ENCODE peak calls at places on chromosome 11, in six cellular contexts. N is esophagus squamous epithelium, L is body of pancreas, M is ovary, V is IMR-90, T is adrenal gland. F is an unnamed sample.

GRCh38 chr11:117687776-117688175 is 109.2 kb downstream of the DSCAML1 start:
- DNase-seq in N (no peak), L (no peak), M (no peak), V (no peak), T (no peak), F (no peak)

GRCh38 chr11:103811870-103812509 is 224.4 kb upstream of the DDI1 start:
- DNase-seq in N (no peak), L (no peak), M (no peak), V (no peak), T (no peak), F (no peak)

GRCh38 chr11:72238492-72239295 is 5.3 kb downstream of the PHOX2A start:
- DNase-seq in N (no peak), L (no peak), M (peak; percentile 31), V (no peak), T (no peak), F (no peak)

GRCh38 chr11:125871391-125872137 is 15.9 kb upstream of the HYLS1 start:
- DNase-seq in N (no peak), L (peak; percentile 26), M (no peak), V (peak; percentile 31), T (peak; percentile 24), F (no peak)

GRCh38 chr11:120135838-120136237 is 2.1 kb downstream of the TRIM29 start:
- DNase-seq in N (no peak), L (no peak), M (no peak), V (no peak), T (no peak), F (peak; percentile 62)

GRCh38 chr11:113884361-113884836 is 9.0 kb upstream of the USP28 start:
- DNase-seq in N (no peak), L (no peak), M (no peak), V (peak; percentile 44), T (no peak), F (no peak)

GRCh38 chr11:114082415-114082748 is 22.9 kb downstream of the ZBTB16 start:
- DNase-seq in N (no peak), L (peak; percentile 51), M (peak; percentile 43), V (no peak), T (no peak), F (no peak)

GRCh38 chr11:5301846-5302245 is at the start of gene OR51B4:
- DNase-seq in N (no peak), L (no peak), M (no peak), V (no peak), T (no peak), F (no peak)

GRCh38 chr11:130055637-130056036 is 14.1 kb upstream of the APLP2 start:
- DNase-seq in N (no peak), L (no peak), M (no peak), V (no peak), T (peak; percentile 34), F (no peak)
- TF ChIP-seq CTCF in N (no peak), L (no peak), M (no peak), V (no peak), T (no peak), F (no peak)

GRCh38 chr11:15621565-15621964 is 506.8 kb downstream of the INSC start:
- DNase-seq in N (no peak), L (peak; percentile 16), M (no peak), V (no peak), T (no peak), F (no peak)

GRCh38 chr11:15616130-15617105 is 501.7 kb downstream of the INSC start:
- DNase-seq in N (no peak), L (no peak), M (no peak), V (no peak), T (no peak), F (peak; percentile 40)

GRCh38 chr11:15617126-15617525 is 502.4 kb downstream of the INSC start:
- DNase-seq in N (no peak), L (no peak), M (no peak), V (no peak), T (no peak), F (no peak)

GRCh38 chr11:15615412-15616096 is 500.8 kb downstream of the INSC start:
- DNase-seq in N (no peak), L (no peak), M (no peak), V (no peak), T (no peak), F (no peak)

DNA sequence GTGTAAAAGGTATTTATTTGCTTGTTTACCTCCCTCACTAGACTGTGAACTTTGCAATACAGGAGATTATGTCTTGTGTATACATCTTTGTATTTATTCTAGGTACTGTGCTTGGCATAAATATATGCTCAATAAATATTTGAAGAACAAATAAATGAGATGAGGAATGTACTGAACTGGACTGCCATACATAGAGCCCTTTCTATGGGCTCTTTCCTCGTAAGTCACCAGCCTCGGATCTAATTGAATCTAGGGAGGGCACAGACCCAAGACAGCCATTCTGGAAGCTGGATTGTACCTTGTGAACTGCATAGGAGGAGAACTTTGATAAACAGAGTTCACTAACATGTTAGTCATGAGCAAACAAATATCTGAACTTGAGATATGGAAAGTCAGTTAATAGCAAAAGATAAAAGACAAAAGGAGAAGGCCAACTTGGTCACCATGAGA is 503.9 kb downstream of the INSC start:
- DNase-seq in N (no peak), L (no peak), M (no peak), V (no peak), T (no peak), F (peak; percentile 56)
- TF ChIP-seq POLR2A in N (no peak), L (no peak), M (no peak), V (no peak), T (no peak), F (no peak)

DNA sequence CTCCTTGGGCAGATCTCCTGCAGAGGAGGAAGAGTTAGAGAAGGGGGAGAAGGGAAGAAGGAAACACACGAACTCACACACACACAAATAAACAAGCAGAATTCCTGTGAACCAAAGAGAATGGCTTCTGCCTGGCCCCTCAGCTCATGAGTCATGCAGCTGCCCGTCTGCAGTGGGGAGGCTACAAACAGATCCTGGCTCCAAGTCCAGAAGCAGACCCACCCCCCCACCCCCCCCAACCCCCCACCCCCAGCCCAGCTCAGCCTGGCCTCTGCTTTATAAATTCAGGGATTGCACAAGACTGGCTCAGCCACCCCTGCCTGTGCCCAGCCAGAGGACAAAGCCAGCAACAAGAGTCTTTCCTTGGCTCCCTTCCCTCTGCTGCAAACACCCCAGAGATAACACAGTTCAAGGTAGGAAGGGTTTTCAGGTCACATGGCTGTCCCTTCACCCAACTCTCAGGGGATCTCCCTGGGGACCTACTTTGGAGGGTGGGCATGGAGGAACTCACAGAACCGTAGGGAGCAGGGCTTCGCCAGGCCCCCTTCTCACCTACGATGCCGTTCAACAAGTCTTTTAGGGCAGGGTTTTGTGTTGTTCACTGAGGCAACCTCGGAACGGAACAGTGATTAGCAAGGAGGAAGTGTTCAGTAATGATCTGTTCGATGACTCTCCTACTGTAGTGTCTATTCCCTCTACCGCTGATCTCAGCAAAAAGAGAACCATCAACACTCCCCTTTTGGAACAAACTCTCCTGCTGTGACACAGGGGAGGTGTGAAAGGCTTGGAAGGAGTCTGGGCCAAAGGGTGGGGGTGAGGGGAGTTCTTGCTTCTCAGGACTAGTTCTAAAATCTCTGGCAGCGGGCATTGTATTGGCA is 35.5 kb downstream of the RPL27A start:
- DNase-seq in N (no peak), L (peak; percentile 85), M (peak; percentile 65), V (peak; percentile 97), T (peak; percentile 91), F (peak; percentile 78)
- H3K4me3 ChIP-seq in N (no peak overlapping the region), L (no peak overlapping the region), M (no peak overlapping the region), V (peak overlapping the region; percentile 19), T (no peak overlapping the region), F (no peak overlapping the region)

GRCh38 chr11:45622283-45622682 is 43.1 kb downstream of the CHST1 start:
- DNase-seq in N (no peak), L (no peak), M (no peak), V (no peak), T (no peak), F (no peak)
- TF ChIP-seq CTCF in N (no peak), L (no peak), M (no peak), V (no peak), T (no peak), F (no peak)

GRCh38 chr11:61071208-61071681 is 31.0 kb upstream of the CD5 start:
- DNase-seq in N (no peak), L (no peak), M (no peak), V (no peak), T (no peak), F (no peak)
- TF ChIP-seq POLR2A in N (no peak), L (no peak), M (no peak), V (no peak), T (no peak), F (no peak)

GRCh38 chr11:121928597-121929580 is 187.1 kb downstream of the BLID start:
- DNase-seq in N (no peak), L (no peak), M (peak; percentile 53), V (no peak), T (no peak), F (no peak)
- H3K4me3 ChIP-seq in N (peak overlapping the region; percentile 22), L (no peak overlapping the region), M (peak overlapping the region; percentile 23), V (no peak overlapping the region), T (no peak overlapping the region), F (no peak overlapping the region)

GRCh38 chr11:44566952-44567875 is 1.8 kb downstream of the CD82 start:
- DNase-seq in N (no peak), L (no peak), M (no peak), V (no peak), T (no peak), F (no peak)
- TF ChIP-seq CTCF in N (peak; percentile 12), L (no peak), M (no peak), V (peak; percentile 25), T (no peak), F (no peak)

GRCh38 chr11:62621567-62622470 is at the start of gene B3GAT3:
- DNase-seq in N (peak; percentile 86), L (peak; percentile 99), M (peak; percentile 99), V (peak; percentile 98), T (peak; percentile 99), F (peak; percentile 98)
- TF ChIP-seq POLR2A in N (peak; percentile 91), L (peak; percentile 72), M (peak; percentile 62), V (peak; percentile 45), T (peak; percentile 65), F (peak; percentile 93)

GRCh38 chr11:46307785-46308341 is 30.4 kb downstream of the CREB3L1 start:
- DNase-seq in N (no peak), L (no peak), M (no peak), V (no peak), T (no peak), F (no peak)
- H3K4me3 ChIP-seq in N (no peak overlapping the region), L (no peak overlapping the region), M (no peak overlapping the region), V (no peak overlapping the region), T (no peak overlapping the region), F (no peak overlapping the region)

GRCh38 chr11:63573881-63574855 is 11.0 kb upstream of the PLAAT2 start:
- DNase-seq in N (no peak), L (peak; percentile 56), M (peak; percentile 62), V (peak; percentile 85), T (peak; percentile 43), F (peak; percentile 67)
- TF ChIP-seq CTCF in N (no peak), L (no peak), M (no peak), V (peak; percentile 19), T (no peak), F (no peak)

F was measured in prostate gland.